ENCODE peak calls at places on chromosomes 16 and 17, in six cellular contexts. N, E, F, G, U and Z are unnamed samples.

GRCh38 chr17:40316571-40317344 is 7.8 kb downstream of the RARA start:
- DNase-seq in N (no peak), E (peak), F (no peak), G (peak), U (peak), Z (peak)

GRCh38 chr17:18141210-18141803 is 32.8 kb downstream of the MYO15A start:
- DNase-seq in N (peak), E (peak), F (peak), G (no peak), U (no peak), Z (peak)

GRCh38 chr16:83113811-83114210 is 487.0 kb downstream of the CDH13 start:
- DNase-seq in N (no peak), E (no peak), F (no peak), G (no peak), U (no peak), Z (no peak)

GRCh38 chr17:9566067-9566466 is 9.6 kb downstream of the STX8 start:
- DNase-seq in N (no peak), E (no peak), F (no peak), G (no peak), U (no peak), Z (peak)

GRCh38 chr17:31291820-31292219 is 5.2 kb downstream of the OMG start:
- DNase-seq in N (no peak), E (no peak), F (no peak), G (no peak), U (no peak), Z (no peak)

GRCh38 chr16:30459456-30459855 is 13.1 kb upstream of the ITGAL start:
- DNase-seq in N (no peak), E (no peak), F (no peak), G (no peak), U (no peak), Z (no peak)

GRCh38 chr17:78933959-78934568 is 8.9 kb upstream of the TIMP2 start:
- DNase-seq in N (peak), E (peak), F (peak), G (peak), U (peak), Z (peak)

GRCh38 chr17:63919311-63919723 is 678 bp upstream of the GH1 start:
- DNase-seq in N (peak), E (peak), F (peak), G (peak), U (no peak), Z (peak)

GRCh38 chr17:35973333-35974260 is 7.7 kb downstream of the CCL16 start:
- DNase-seq in N (no peak), E (no peak), F (no peak), G (no peak), U (no peak), Z (no peak)

GRCh38 chr17:65228734-65229390 is 91.7 kb downstream of the RGS9 start:
- DNase-seq in N (peak), E (peak), F (no peak), G (no peak), U (no peak), Z (peak)

GRCh38 chr16:11390573-11391495 is 45.6 kb downstream of the RMI2 start:
- DNase-seq in N (no peak), E (no peak), F (no peak), G (no peak), U (no peak), Z (no peak)

GRCh38 chr17:50561796-50562195 is 1.3 kb downstream of the CACNA1G start:
- DNase-seq in N (no peak), E (no peak), F (no peak), G (no peak), U (no peak), Z (no peak)

GRCh38 chr16:24309222-24309905 is 53.2 kb downstream of the CACNG3 start:
- DNase-seq in N (no peak), E (peak), F (peak), G (no peak), U (no peak), Z (no peak)

GRCh38 chr16:62253926-62254325 is 217.7 kb upstream of the CDH8 start:
- DNase-seq in N (no peak), E (no peak), F (no peak), G (no peak), U (no peak), Z (no peak)

GRCh38 chr16:77637939-77638338 is 84.4 kb upstream of the NUDT7 start:
- DNase-seq in N (no peak), E (no peak), F (no peak), G (no peak), U (no peak), Z (no peak)

GRCh38 chr17:78345791-78346494 is 13.9 kb downstream of the SOCS3 start:
- DNase-seq in N (no peak), E (no peak), F (no peak), G (no peak), U (no peak), Z (no peak)

GRCh38 chr17:45883063-45883462 is 11.3 kb upstream of the MAPT start:
- DNase-seq in N (no peak), E (no peak), F (no peak), G (no peak), U (no peak), Z (no peak)

GRCh38 chr16:81429045-81429521 is 15.5 kb upstream of the CMIP start:
- DNase-seq in N (no peak), E (no peak), F (no peak), G (peak), U (peak), Z (peak)

GRCh38 chr16:3902731-3903130 is 22.2 kb upstream of the CREBBP start:
- DNase-seq in N (no peak), E (no peak), F (no peak), G (no peak), U (no peak), Z (no peak)

GRCh38 chr17:32518856-32519768 is 32.3 kb downstream of the CDK5R1 start:
- DNase-seq in N (no peak), E (peak), F (no peak), G (peak), U (peak), Z (peak)

GRCh38 chr17:27601069-27601974 is 29.7 kb upstream of the LGALS9 start:
- DNase-seq in N (peak), E (peak), F (peak), G (peak), U (peak), Z (peak)

GRCh38 chr16:2692251-2692947 is 10.1 kb downstream of the KCTD5 start:
- DNase-seq in N (no peak), E (no peak), F (no peak), G (no peak), U (no peak), Z (no peak)

GRCh38 chr17:48704521-48704920 is 17.8 kb downstream of the PRAC1 start:
- DNase-seq in N (no peak), E (no peak), F (no peak), G (no peak), U (no peak), Z (no peak)

GRCh38 chr17:18993876-18994275 is 10.7 kb downstream of the FAM83G start:
- DNase-seq in N (no peak), E (no peak), F (no peak), G (no peak), U (peak), Z (peak)

GRCh38 chr16:11327277-11328171 is 17.7 kb upstream of the RMI2 start:
- DNase-seq in N (no peak), E (no peak), F (no peak), G (peak), U (no peak), Z (peak)

DNA sequence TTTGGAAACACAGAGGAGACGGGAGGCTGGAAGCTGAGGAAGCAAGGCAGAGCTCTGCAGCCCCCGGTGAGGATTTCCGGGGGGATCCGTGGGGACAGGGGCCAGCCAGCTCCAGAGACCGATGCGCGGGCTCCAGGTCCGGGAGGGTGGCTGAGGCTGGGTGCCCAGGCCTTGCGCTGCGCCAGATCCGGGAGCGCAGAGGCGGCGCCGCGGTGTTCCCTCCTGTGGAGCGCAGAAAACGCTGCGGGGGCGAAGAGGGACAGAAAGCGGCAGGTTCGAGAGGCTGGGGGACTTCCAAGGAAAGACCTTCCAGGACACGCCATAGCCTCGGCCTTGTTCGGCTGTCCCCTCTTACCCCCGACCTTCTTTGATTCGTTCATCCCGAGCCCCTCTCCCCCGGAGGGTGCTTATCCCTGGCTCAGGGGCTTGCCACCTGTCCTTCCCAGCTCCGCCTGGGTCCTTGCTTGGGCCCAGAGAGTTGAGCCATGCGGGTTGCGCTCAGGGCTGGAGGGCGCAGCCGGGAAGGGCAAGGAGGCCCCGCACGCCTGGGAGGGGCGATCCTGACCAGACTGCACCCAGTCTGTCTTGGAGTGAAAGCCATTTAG is 697 bp upstream of the SHISA9 start:
- DNase-seq in N (no peak), E (no peak), F (no peak), G (no peak), U (no peak), Z (no peak)
- H3K4me3 ChIP-seq in N (no peak), E (no peak), F (no peak), G (no peak), U (no peak), Z (no peak)

DNA sequence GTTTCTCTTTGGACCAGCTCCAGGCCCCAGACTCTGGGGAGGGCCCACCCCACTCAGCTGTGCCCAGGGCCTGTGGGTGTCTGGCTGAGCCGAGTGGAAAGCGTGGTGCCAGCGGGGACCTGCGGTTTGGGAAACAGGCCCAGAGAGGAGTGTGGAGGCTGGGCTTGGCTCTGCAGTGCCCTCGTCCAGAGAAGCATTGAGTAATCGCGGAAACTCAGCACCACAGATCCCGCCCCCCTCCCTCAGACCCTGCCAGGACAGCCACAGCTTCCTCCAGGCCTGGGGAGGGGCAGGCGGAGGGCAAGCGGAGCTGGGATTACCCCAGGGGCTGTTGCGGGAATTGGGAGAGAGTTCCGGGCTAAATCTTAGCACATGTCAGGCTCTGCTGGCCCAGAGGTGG is 14.6 kb upstream of the PITPNA start:
- DNase-seq in N (peak), E (peak), F (no peak), G (peak), U (peak), Z (peak)
- TF ChIP-seq CTCF in N (no peak), E (no peak), F (no peak), G (no peak), U (no peak), Z (no peak)

DNA sequence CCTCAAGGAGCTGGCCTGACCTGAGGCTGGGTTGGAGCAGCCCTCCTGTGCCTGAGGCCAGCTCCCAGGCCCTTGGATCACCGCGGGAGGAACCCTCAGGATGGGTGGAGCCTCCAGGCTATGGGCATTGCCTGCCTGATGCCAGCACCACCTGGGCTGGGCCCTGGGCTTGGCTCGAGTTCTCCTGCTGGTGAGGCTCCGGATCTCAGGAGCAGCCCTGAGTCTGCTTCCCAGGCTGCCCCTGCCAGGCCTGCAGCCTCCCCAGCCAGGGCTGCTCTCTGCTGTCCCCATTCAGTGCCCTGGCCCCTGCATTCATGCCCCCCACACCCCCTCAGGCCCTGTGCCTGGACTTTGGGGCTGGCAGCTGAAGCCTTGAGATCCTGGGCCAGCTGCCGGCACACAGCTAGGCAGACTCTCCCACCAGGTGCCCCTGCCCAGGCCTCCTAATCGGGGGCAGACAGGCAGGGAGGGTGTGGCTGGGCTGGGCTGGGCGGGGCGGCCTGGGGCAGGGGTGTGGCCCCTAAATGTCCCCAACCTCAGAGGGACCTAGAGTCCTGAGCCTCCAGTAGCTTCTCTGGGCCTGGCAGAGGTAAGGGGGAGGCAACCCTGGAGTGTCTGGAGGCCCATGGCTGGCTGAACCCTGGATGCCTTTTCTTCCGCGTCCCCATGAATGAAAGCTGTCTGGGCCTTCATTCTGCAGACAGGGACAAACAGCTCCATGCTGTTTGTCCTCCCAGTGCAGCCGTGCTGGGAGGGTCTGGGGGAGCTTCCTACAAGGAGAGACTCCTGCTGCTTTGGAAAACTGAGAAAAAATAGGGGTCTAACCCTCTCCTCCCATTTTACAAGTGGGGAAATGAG is 1.1 kb upstream of the PIGQ start:
- DNase-seq in N (no peak), E (no peak), F (no peak), G (peak), U (peak), Z (no peak)
- H3K4me3 ChIP-seq in N (peak), E (peak), F (peak), G (no peak), U (no peak), Z (no peak)

GRCh38 chr17:1713160-1713877 is 3.1 kb upstream of the TLCD2 start:
- DNase-seq in N (no peak), E (no peak), F (no peak), G (no peak), U (no peak), Z (no peak)

GRCh38 chr17:1714488-1714979 is 4.4 kb upstream of the TLCD2 start:
- DNase-seq in N (peak), E (peak), F (no peak), G (peak), U (peak), Z (peak)

GRCh38 chr17:1714980-1715802 is 5.0 kb upstream of the TLCD2 start:
- DNase-seq in N (no peak), E (peak), F (no peak), G (peak), U (peak), Z (peak)

GRCh38 chr17:1712271-1712670 is 2.1 kb upstream of the TLCD2 start:
- DNase-seq in N (no peak), E (no peak), F (no peak), G (no peak), U (peak), Z (no peak)

DNA sequence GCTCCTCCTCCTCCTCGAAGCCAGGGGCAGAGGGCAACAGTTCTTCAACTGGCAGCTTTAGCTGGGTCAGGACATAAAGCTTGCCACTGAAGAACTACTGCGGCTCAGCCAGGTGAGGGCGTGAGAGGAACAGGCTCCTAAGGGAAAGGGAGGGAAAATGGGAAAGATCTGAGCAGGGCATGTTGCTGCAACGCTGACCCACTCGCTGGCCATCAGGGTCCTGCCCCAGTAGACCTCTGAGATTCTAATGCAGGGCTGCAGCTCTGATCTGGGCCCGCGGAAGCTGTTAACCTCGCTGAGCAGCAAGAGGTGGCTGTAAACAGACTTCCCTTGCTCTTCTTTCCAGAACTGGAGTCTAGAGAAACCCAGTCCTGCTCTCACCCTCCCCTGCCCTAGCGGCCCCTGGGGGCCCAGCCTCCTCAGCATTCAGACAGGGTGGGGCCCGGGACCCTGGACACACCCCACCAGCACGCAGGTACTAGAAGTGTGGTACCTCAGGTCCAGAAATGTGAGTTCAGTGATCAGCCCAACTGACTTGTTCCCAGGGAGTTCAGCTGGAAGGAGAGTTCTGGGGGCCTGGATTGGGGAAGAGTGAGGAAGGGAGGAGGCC is 3.8 kb upstream of the TLCD2 start:
- DNase-seq in N (no peak), E (peak), F (no peak), G (peak), U (peak), Z (peak)
- TF ChIP-seq CTCF in N (peak), E (peak), F (peak), G (peak), U (peak), Z (peak)

GRCh38 chr17:28816540-28816939 is 26.1 kb downstream of the FAM222B start:
- DNase-seq in N (no peak), E (no peak), F (no peak), G (no peak), U (no peak), Z (peak)
- H3K4me3 ChIP-seq in N (no peak), E (no peak), F (no peak), G (no peak), U (no peak), Z (no peak)

DNA sequence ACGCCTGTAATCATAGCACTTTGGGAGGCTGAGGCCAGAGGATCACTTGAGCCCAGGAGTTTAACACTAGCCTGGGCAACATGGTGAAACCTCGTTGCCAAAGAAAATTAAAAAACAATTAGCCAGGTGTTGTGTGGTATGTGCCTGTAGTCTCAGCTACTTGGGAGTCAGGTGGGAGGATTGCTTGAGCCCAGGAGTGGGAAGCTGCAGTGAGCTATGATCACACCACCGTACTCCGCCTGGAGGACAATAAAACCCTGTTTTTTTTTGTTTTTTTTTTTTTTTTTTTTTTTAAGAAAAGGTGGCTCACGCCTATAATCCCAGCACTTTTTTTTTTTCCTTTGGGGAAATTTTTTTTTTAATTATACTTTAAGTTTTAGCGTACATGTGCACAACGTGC is 26.1 kb downstream of the RAP1GAP2 start:
- DNase-seq in N (no peak), E (no peak), F (no peak), G (no peak), U (no peak), Z (no peak)
- TF ChIP-seq CTCF in N (no peak), E (no peak), F (no peak), G (no peak), U (no peak), Z (no peak)

DNA sequence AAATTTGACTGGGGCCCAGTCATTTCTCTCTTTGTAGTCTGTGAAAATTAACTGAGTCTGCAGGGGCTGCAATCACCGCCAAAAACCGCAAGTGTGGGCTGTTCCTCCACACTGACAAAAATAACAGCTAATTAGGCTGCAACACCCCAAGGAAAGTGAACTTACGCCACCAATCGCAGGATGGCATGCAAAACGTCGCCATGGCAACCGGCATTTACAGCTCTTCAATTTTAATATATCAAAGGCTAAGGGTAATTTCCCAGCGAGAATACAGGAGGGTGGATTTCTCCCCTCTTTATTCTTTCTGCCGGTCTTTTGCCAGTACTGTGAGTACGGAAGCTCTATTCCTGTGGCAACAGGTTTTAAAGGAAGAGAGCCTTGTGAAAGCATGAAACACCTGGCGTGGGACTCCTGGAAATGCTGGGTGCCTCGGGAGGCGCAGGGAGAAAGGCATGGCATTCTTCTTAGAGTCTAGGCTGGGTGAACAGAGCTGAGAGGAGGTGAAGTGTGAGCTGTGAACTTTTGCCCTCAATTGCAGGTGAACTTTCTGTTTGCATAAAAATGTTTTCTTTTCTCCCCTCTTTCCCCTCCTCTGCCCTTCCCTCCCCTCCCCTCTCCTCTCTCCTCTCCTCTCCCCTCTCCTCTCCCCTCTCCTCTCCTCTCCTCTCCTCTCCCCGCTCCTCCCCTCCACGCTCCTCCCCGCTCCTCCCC is 399.7 kb downstream of the XYLT1 start:
- DNase-seq in N (no peak), E (peak), F (no peak), G (peak), U (peak), Z (no peak)
- H3K4me3 ChIP-seq in N (no peak), E (no peak), F (no peak), G (peak), U (no peak), Z (no peak)

DNA sequence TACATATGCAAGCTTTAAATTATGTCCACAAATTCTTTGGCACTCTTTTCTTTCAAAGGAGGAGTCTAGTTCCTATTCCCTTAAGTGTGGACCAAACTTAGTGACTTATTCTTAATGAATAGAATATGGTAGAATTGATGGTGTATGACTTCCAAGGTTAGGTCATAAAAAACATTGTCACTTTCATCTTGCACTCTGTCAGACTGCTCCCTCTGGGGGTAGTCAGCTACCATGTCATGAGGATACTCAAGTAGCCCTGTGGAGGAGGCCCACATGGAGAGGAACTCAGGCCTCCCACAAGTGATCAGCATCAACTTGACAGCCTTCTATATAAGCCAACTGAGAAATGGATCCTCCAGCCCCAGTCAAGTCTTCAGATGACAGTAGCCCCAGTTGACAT is 58.0 kb upstream of the SCNN1B start:
- DNase-seq in N (no peak), E (no peak), F (no peak), G (no peak), U (no peak), Z (no peak)
- TF ChIP-seq CTCF in N (no peak), E (no peak), F (no peak), G (no peak), U (no peak), Z (no peak)